ENCODE peak calls at places on chromosomes 7 and 10, in five cellular contexts. A is SK-MEL-5, V is NCI-H1105, P is RCC 7860, S is iPS DF 6.9. L is an unnamed sample.

GRCh38 chr10:22218448-22218847 is 633 bp upstream of the EBLN1 start:
- DNase-seq in P (no peak), A (peak), V (no peak), S (no peak), L (no peak)

GRCh38 chr7:644381-645305 is 81.9 kb upstream of the DNAAF5 start:
- DNase-seq in P (no peak), A (no peak), S (no peak), V (no peak), L (peak)

GRCh38 chr7:105438847-105439173 is 50.1 kb upstream of the SRPK2 start:
- DNase-seq in P (no peak), V (no peak), A (no peak), S (no peak), L (no peak)

GRCh38 chr10:85900060-85900459 is 466.5 kb downstream of the GRID1 start:
- DNase-seq in P (no peak), V (no peak), S (no peak), A (no peak), L (no peak)

GRCh38 chr7:8511810-8512209 is 78.4 kb downstream of the NXPH1 start:
- DNase-seq in P (no peak), A (no peak), S (no peak), V (no peak), L (no peak)

GRCh38 chr10:24153016-24153415 is 55.9 kb upstream of the KIAA1217 start:
- DNase-seq in S (no peak), A (no peak), P (no peak), V (no peak), L (no peak)

GRCh38 chr7:5296015-5296621 is 13.4 kb downstream of the SLC29A4 start:
- DNase-seq in P (no peak), V (no peak), S (no peak), A (no peak), L (no peak)

GRCh38 chr7:158021836-158022235 is 565.8 kb downstream of the PTPRN2 start:
- DNase-seq in A (no peak), P (no peak), S (no peak), V (no peak), L (no peak)

GRCh38 chr7:157565201-157565626 is 228.4 kb downstream of the DNAJB6 start:
- DNase-seq in V (no peak), P (peak), S (no peak), A (no peak), L (no peak)

GRCh38 chr7:36707922-36708321 is 16.4 kb downstream of the AOAH start:
- DNase-seq in P (no peak), A (no peak), V (no peak), S (no peak), L (no peak)

GRCh38 chr7:87253589-87254087 is 34.1 kb upstream of the TMEM243 start:
- DNase-seq in S (no peak), P (no peak), V (no peak), A (no peak), L (no peak)

GRCh38 chr7:19984231-19984632 is 210.8 kb upstream of the TMEM196 start:
- DNase-seq in P (no peak), A (peak), S (no peak), V (no peak), L (no peak)

GRCh38 chr7:84637568-84638338 is 443.2 kb upstream of the SEMA3A start:
- DNase-seq in A (peak), S (no peak), V (no peak), P (peak), L (no peak)

GRCh38 chr7:36781011-36781738 is 56.9 kb upstream of the AOAH start:
- DNase-seq in P (no peak), S (no peak), V (no peak), A (peak), L (no peak)

GRCh38 chr7:31421607-31422006 is 81.1 kb upstream of the NEUROD6 start:
- DNase-seq in P (no peak), V (no peak), S (no peak), A (no peak), L (no peak)

GRCh38 chr10:125222515-125222914 is 62.2 kb upstream of the CTBP2 start:
- DNase-seq in V (no peak), S (no peak), P (no peak), A (no peak), L (no peak)

GRCh38 chr7:99829520-99830160 is 1.8 kb downstream of the CYP3A43 start:
- DNase-seq in P (peak), V (no peak), S (no peak), A (no peak), L (no peak)

GRCh38 chr7:17318146-17318545 is 19.7 kb downstream of the AHR start:
- DNase-seq in P (peak), V (no peak), A (no peak), S (no peak), L (no peak)

GRCh38 chr7:31192996-31193395 is 140.9 kb downstream of the ADCYAP1R1 start:
- DNase-seq in P (peak), V (peak), S (peak), A (peak), L (peak)

GRCh38 chr7:32290015-32290414 is 200.2 kb downstream of the LSM5 start:
- DNase-seq in S (no peak), P (no peak), A (no peak), V (peak), L (no peak)

GRCh38 chr7:153835104-153835503 is 217.1 kb upstream of the DPP6 start:
- DNase-seq in P (peak), S (no peak), A (peak), V (no peak), L (no peak)

GRCh38 chr10:118291122-118291521 is 51.0 kb downstream of the FAM204A start:
- DNase-seq in P (no peak), A (no peak), S (no peak), V (no peak), L (no peak)